ENCODE peak calls at places on chromosomes 3 and 15, in seven cellular contexts. One of them, this sample, is unnamed.

GRCh38 chr3:147383617-147384016 is 22.7 kb downstream of the ZIC4 start:
- DNase-seq in glutamatergic neuron: no peak
- DNase-seq in fibroblast of mammary gland: no peak
- DNase-seq in HFF-Myc: no peak
- DNase-seq in nucleus accumbens: no peak
- DNase-seq in amygdala: no peak
- DNase-seq in A172: no peak
- DNase-seq in this sample: no peak

GRCh38 chr3:27138005-27138404 is 231.2 kb downstream of the NEK10 start:
- DNase-seq in HFF-Myc: no peak
- DNase-seq in A172: no peak
- DNase-seq in amygdala: no peak
- DNase-seq in fibroblast of mammary gland: no peak
- DNase-seq in nucleus accumbens: no peak
- DNase-seq in glutamatergic neuron: no peak
- DNase-seq in this sample: no peak

GRCh38 chr15:68209735-68210408 is 4.7 kb upstream of the CALML4 start:
- DNase-seq in nucleus accumbens: no peak
- DNase-seq in glutamatergic neuron: no peak
- DNase-seq in fibroblast of mammary gland: no peak
- DNase-seq in amygdala: no peak
- DNase-seq in A172: no peak
- DNase-seq in HFF-Myc: no peak
- DNase-seq in this sample: no peak

GRCh38 chr15:101172421-101173097 is 79.3 kb downstream of the CHSY1 start:
- DNase-seq in nucleus accumbens: no peak
- DNase-seq in glutamatergic neuron: peak; percentile 79
- DNase-seq in A172: no peak
- DNase-seq in amygdala: no peak
- DNase-seq in HFF-Myc: no peak
- DNase-seq in fibroblast of mammary gland: no peak
- DNase-seq in this sample: peak; percentile 63

GRCh38 chr15:101016581-101016980 is 97.4 kb downstream of the LRRK1 start:
- DNase-seq in HFF-Myc: no peak
- DNase-seq in amygdala: no peak
- DNase-seq in glutamatergic neuron: no peak
- DNase-seq in A172: no peak
- DNase-seq in nucleus accumbens: no peak
- DNase-seq in fibroblast of mammary gland: no peak
- DNase-seq in this sample: no peak

GRCh38 chr3:111373861-111374260 is 168.1 kb upstream of the CD96 start:
- DNase-seq in fibroblast of mammary gland: no peak
- DNase-seq in HFF-Myc: no peak
- DNase-seq in amygdala: no peak
- DNase-seq in nucleus accumbens: no peak
- DNase-seq in A172: no peak
- DNase-seq in glutamatergic neuron: no peak
- DNase-seq in this sample: no peak

GRCh38 chr15:43268111-43269105 is 1.7 kb upstream of the TGM5 start:
- DNase-seq in nucleus accumbens: no peak
- DNase-seq in fibroblast of mammary gland: no peak
- DNase-seq in amygdala: peak; percentile 5
- DNase-seq in glutamatergic neuron: no peak
- DNase-seq in HFF-Myc: no peak
- DNase-seq in A172: no peak
- DNase-seq in this sample: no peak

GRCh38 chr15:81419304-81419943 is 45.4 kb upstream of the TMC3 start:
- DNase-seq in glutamatergic neuron: no peak
- DNase-seq in HFF-Myc: no peak
- DNase-seq in A172: no peak
- DNase-seq in amygdala: no peak
- DNase-seq in fibroblast of mammary gland: peak; percentile 44
- DNase-seq in nucleus accumbens: no peak
- DNase-seq in this sample: peak; percentile 56

GRCh38 chr3:85148056-85148455 is 189.3 kb downstream of the CADM2 start:
- DNase-seq in fibroblast of mammary gland: no peak
- DNase-seq in A172: no peak
- DNase-seq in glutamatergic neuron: no peak
- DNase-seq in HFF-Myc: no peak
- DNase-seq in amygdala: no peak
- DNase-seq in nucleus accumbens: no peak
- DNase-seq in this sample: no peak

This sample was measured in fibroblast of lung.